ENCODE peak calls at places on chromosomes 11 and 22, in five cellular contexts. G is Calu3, Q is omental fat pad, N is AG04450, B is upper lobe of right lung. U is an unnamed sample.

GRCh38 chr11:66251811-66252210 is 16.6 kb upstream of the RAB1B start:
- DNase-seq in G (no peak), Q (no peak), N (no peak), B (no peak), U (no peak)

GRCh38 chr11:19744130-19744529 is 31.5 kb downstream of the NAV2 start:
- DNase-seq in N (no peak), G (no peak), Q (no peak), B (no peak), U (no peak)

GRCh38 chr11:133947298-133947905 is 9.4 kb downstream of the IGSF9B start:
- DNase-seq in B (peak), N (no peak), G (peak), Q (no peak), U (peak)

GRCh38 chr11:60056349-60056969 is at the start of gene MS4A3:
- DNase-seq in N (no peak), B (no peak), G (no peak), Q (no peak), U (no peak)

GRCh38 chr11:31887180-31887579 is 76.1 kb upstream of the PAX6 start:
- DNase-seq in B (no peak), N (no peak), Q (no peak), G (no peak), U (no peak)

GRCh38 chr11:61698173-61698965 is 18.2 kb downstream of the DAGLA start:
- DNase-seq in Q (no peak), G (no peak), N (no peak), B (no peak), U (no peak)

GRCh38 chr11:46413755-46414465 is 22.3 kb upstream of the CHRM4 start:
- DNase-seq in B (peak), Q (no peak), G (no peak), N (no peak), U (no peak)

GRCh38 chr11:33543823-33544222 is 156.8 kb downstream of the C11orf91 start:
- DNase-seq in B (no peak), Q (no peak), N (no peak), G (no peak), U (no peak)

GRCh38 chr11:285894-286220 is 3.1 kb upstream of the PGGHG start:
- DNase-seq in G (no peak), B (no peak), Q (no peak), N (no peak), U (no peak)

GRCh38 chr11:1129143-1129665 is 28.5 kb upstream of the MUC5AC start:
- DNase-seq in N (no peak), Q (no peak), B (no peak), G (peak), U (peak)

GRCh38 chr11:18772211-18772610 is 19.4 kb downstream of the PTPN5 start:
- DNase-seq in B (no peak), N (no peak), G (no peak), Q (no peak), U (no peak)

GRCh38 chr22:31604746-31605705 is 57.0 kb downstream of the PISD start:
- DNase-seq in Q (no peak), B (no peak), G (no peak), N (no peak), U (no peak)

GRCh38 chr11:590997-591396 is 14.7 kb downstream of the PHRF1 start:
- DNase-seq in G (no peak), N (no peak), B (no peak), Q (no peak), U (no peak)

GRCh38 chr11:31655483-31655882 is 145.9 kb downstream of the ELP4 start:
- DNase-seq in B (no peak), N (no peak), G (no peak), Q (no peak), U (no peak)

GRCh38 chr11:57903441-57904123 is 120.1 kb upstream of the OR9Q1 start:
- DNase-seq in N (no peak), G (peak), B (no peak), Q (no peak), U (no peak)

GRCh38 chr22:44020981-44021380 is 3.1 kb upstream of the PARVB start:
- DNase-seq in Q (no peak), G (no peak), B (no peak), N (no peak), U (no peak)

GRCh38 chr11:2498750-2499149 is 53.9 kb downstream of the KCNQ1 start:
- DNase-seq in Q (no peak), B (no peak), N (no peak), G (no peak), U (no peak)

GRCh38 chr11:58926695-58927094 is 12.6 kb upstream of the GLYATL1 start:
- DNase-seq in G (no peak), Q (no peak), N (peak), B (no peak), U (no peak)

GRCh38 chr11:12863605-12864121 is 145.5 kb upstream of the RASSF10 start:
- DNase-seq in Q (no peak), G (no peak), N (no peak), B (no peak), U (no peak)

GRCh38 chr11:26846222-26846621 is 124.4 kb upstream of the SLC5A12 start:
- DNase-seq in Q (no peak), G (no peak), B (no peak), N (no peak), U (no peak)

GRCh38 chr11:120385690-120386089 is 49.5 kb downstream of the ARHGEF12 start:
- DNase-seq in Q (no peak), G (no peak), N (no peak), B (no peak), U (no peak)

GRCh38 chr11:116782728-116783127 is 5.1 kb downstream of the ZPR1 start:
- DNase-seq in G (no peak), Q (no peak), B (no peak), N (no peak), U (no peak)

DNA sequence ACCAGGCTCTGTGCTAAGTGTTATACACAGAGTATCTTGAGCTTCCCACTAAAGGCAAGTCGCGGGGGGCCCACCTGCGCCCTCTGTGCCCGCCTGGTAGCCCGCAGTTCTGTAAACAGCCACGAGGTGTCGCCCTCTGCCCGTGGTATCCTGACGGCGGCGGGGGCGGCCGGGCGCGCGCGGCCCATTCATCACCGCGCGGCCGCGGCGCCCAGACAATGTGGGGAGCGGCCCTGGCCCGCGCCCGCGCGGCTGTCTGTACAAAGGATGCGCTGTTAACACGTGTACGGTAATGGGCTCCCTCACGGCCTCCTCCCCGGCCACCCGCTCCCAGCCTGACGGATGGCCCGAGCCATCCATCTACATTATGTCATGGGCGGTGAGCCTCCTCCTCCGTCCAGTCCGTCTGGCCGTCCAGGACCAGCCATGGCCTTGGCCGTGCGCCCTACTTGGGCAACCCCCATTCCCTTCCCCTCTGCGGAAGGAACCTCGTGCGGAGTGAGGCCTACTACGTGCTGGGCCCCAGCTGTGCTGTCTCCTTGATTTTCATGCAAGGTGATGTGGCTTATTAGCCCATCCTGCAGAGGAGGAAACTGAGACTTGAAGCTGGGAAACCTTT is 99.4 kb downstream of the MIAT start:
- DNase-seq in Q (peak), N (no peak), G (peak), B (peak), U (peak)
- TF ChIP-seq CTCF in Q (no peak), N (peak), G (peak), B (peak), U (peak)

GRCh38 chr11:71086687-71087258 is 165.6 kb downstream of the SHANK2 start:
- DNase-seq in G (peak), B (no peak), N (no peak), Q (no peak), U (peak)
- TF ChIP-seq CTCF in G (peak), B (peak), N (peak), Q (no peak), U (peak)

DNA sequence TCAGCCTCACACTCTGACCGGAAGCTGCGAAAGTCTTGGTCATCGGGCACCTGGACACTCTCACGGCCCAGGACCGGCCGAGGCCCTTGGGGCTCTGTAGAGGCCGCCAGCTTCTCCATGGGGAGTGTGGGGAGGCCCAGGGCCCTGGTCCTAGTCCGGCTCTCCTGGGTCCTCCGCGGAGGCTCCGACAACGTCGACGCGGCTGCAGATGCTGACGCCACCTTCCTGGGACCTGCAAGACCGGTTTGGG is 12.9 kb downstream of the STARD10 start:
- DNase-seq in Q (no peak), B (peak), N (no peak), G (peak), U (no peak)
- TF ChIP-seq CTCF in Q (no peak), B (no peak), N (no peak), G (no peak), U (no peak)

DNA sequence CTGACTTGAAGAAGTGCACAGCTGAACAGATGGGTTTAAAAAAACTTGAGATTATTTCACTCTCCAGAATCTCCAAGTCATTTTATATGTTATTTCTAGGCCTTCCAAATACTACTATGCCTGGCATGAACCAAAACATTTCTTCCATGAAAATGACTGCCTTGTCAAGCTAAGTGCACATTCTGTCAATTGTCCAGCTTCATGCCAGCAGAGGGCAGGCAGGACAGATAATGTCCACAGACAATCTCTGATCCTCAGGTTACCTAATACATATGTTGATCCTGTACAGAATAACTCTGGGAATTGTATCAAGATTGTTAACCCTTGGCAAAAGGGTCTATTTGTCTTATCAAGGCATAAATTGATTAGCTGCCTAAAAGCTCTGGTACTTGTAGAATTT is 229.5 kb downstream of the AASDHPPT start:
- DNase-seq in N (no peak), Q (no peak), G (no peak), B (no peak), U (no peak)
- TF ChIP-seq CTCF in N (peak), Q (no peak), G (no peak), B (no peak), U (no peak)

GRCh38 chr11:104905271-104905670 is 7.0 kb upstream of the CASP12 start:
- DNase-seq in N (no peak), B (no peak), G (no peak), Q (no peak), U (no peak)
- TF ChIP-seq CTCF in N (no peak), B (no peak), G (no peak), Q (no peak), U (no peak)

DNA sequence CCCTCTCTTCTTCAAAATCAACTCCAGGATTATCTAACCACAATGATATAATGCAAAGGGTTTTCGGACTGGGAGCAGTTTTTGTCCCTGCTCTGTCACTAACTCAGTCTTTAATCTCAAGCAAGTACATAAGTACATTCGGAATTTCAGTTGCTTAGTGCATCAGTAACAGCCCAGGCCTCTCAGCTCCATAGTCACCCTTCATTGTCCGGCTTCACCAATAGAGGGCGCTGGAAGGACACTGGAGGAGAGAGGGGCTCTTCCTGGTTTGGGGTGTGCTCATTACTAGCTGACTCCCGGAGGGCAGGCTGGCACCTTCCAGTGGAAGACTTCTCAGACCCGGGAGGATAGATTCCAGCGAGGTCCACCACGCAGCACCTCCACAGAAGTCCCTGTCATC is 90.4 kb upstream of the PDGFD start:
- DNase-seq in G (peak), N (no peak), Q (no peak), B (peak), U (peak)
- TF ChIP-seq CTCF in G (peak), N (peak), Q (no peak), B (peak), U (peak)

DNA sequence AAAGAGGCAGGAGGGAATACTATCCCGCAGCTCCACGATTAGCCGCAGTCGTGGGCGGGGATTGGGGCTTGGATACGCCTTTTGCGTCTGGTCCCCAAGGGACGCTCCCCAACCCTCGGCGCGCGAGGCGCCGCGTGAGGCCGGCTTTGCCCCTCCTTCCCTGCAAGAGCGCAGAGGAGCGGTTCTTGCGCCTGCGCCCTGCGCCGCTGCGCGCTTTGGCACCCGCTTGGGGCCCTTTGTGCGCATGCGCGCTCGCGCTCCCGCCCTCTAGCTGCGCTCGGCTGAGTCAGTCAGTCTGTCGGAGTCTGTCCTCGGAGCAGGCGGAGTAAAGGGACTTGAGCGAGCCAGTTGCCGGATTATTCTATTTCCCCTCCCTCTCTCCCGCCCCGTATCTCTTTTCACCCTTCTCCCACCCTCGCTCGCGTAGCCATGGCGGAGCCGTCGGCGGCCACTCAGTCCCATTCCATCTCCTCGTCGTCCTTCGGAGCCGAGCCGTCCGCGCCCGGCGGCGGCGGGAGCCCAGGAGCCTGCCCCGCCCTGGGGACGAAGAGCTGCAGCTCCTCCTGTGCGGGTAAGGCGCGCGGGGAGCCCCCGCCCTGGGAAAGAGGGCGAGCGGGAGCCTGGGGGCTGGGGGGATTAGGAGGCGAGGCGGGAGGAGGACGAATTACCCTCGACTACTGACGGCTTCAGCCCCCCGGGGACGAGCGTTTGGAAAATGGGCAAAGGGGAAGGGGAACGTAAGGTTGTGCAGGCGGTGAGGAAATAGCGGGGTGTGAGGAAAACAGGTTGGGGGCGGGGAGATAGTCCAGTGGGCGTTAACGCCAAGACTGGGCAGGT is at the start of gene RTN3:
- DNase-seq in B (peak), N (peak), G (peak), Q (peak), U (peak)
- TF ChIP-seq CTCF in B (peak), N (no peak), G (no peak), Q (no peak), U (no peak)

DNA sequence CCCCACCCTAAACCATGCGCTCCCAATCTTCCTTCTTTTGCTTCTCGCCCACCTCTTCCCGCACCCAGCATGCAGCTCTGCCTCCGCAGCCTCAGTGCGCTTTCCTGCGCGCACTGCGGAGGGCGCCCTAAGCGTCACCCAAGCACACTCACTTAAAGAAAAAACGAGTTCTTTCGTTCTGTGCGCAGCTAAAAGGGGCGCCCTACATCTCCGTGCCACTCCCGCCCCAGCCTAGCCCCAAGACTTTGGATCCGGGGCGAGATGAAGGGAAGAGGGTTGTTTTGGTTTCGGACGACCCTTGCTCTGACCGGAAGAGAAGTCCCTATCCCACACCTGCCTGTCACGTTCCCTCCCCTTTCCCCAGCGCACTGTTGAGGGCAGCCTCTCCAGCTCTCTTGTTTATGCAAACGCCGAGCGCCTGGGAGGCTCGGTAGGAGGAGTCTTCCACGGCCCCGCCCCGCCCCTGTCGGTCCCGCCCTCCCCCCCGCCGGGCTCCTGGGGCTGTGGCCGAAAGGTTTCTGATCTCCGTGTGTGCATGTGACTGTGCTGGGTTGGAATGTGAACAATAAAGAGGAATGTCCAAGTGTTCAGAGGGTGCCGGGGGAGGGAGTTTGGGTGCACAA is 5.3 kb downstream of the VSIG2 start:
- DNase-seq in Q (peak), N (peak), G (peak), B (peak), U (peak)
- TF ChIP-seq CTCF in Q (no peak), N (peak), G (peak), B (peak), U (peak)

GRCh38 chr11:64269380-64270234 is 14.9 kb downstream of the BAD start:
- DNase-seq in G (peak), N (peak), Q (peak), B (peak), U (peak)
- TF ChIP-seq CTCF in G (no peak), N (no peak), Q (no peak), B (peak), U (peak)

GRCh38 chr11:64805481-64805880 is 2.5 kb upstream of the MAP4K2 start:
- DNase-seq in Q (no peak), G (no peak), B (no peak), N (no peak), U (no peak)

GRCh38 chr11:64813826-64814225 is 3.5 kb upstream of the MEN1 start:
- DNase-seq in G (no peak), B (no peak), Q (no peak), N (no peak), U (no peak)

GRCh38 chr11:64810891-64811272 is 531 bp upstream of the MEN1 start:
- DNase-seq in Q (no peak), G (no peak), N (no peak), B (no peak), U (no peak)

GRCh38 chr11:64810271-64810890 is at the start of gene MEN1:
- DNase-seq in N (peak), G (peak), B (peak), Q (peak), U (peak)

GRCh38 chr11:64809781-64810241 is 540 bp downstream of the MEN1 start:
- DNase-seq in G (peak), B (no peak), Q (no peak), N (no peak), U (peak)
- TF ChIP-seq CTCF in G (no peak), B (no peak), Q (no peak), N (no peak), U (no peak)

U was measured in progenitor cell of endocrine pancreas.